ENCODE peak calls at places on chromosomes 12 and 14, in four cellular contexts. G, R, A and I are unnamed samples.

GRCh38 chr12:113172185-113172584 is 13.1 kb downstream of the DDX54 start:
- DNase-seq in R (no peak), G (no peak), A (no peak), I (no peak)

GRCh38 chr12:20280515-20280914 is 87.8 kb upstream of the PDE3A start:
- DNase-seq in G (no peak), A (no peak), R (no peak), I (no peak)

GRCh38 chr12:86727151-86727550 is 471.0 kb upstream of the MGAT4C start:
- DNase-seq in R (no peak), A (no peak), G (peak; percentile 47), I (no peak)

GRCh38 chr14:96965885-96966595 is 168.9 kb downstream of the VRK1 start:
- DNase-seq in R (no peak), G (no peak), A (no peak), I (no peak)

GRCh38 chr12:31220633-31221565 is 105.1 kb downstream of the SINHCAF start:
- DNase-seq in A (no peak), G (peak; percentile 25), R (no peak), I (no peak)

GRCh38 chr14:52402812-52403526 is 88.9 kb downstream of the PTGER2 start:
- DNase-seq in G (no peak), A (no peak), R (no peak), I (peak; percentile 21)

GRCh38 chr12:94377599-94377998 is 82.1 kb downstream of the CEP83 start:
- DNase-seq in G (no peak), R (no peak), A (no peak), I (no peak)

GRCh38 chr12:51329742-51330141 is 5.8 kb upstream of the BIN2 start:
- DNase-seq in G (no peak), A (no peak), R (no peak), I (no peak)

GRCh38 chr12:57813971-57814771 is 4.4 kb downstream of the AVIL start:
- DNase-seq in G (no peak), A (no peak), R (peak; percentile 67), I (no peak)

GRCh38 chr12:64691793-64692583 is 67.2 kb downstream of the GNS start:
- DNase-seq in R (no peak), A (no peak), G (no peak), I (no peak)

GRCh38 chr12:88600272-88600671 is 20.0 kb upstream of the KITLG start:
- DNase-seq in A (no peak), R (no peak), G (peak; percentile 14), I (no peak)

GRCh38 chr12:98701166-98701565 is 56.1 kb downstream of the APAF1 start:
- DNase-seq in A (no peak), R (no peak), G (no peak), I (no peak)

GRCh38 chr14:24879661-24880381 is 170.1 kb downstream of the STXBP6 start:
- DNase-seq in G (no peak), A (no peak), R (no peak), I (no peak)

GRCh38 chr14:99751539-99752485 is 41.4 kb upstream of the EML1 start:
- DNase-seq in G (no peak), R (no peak), A (no peak), I (no peak)

GRCh38 chr12:3901116-3901515 is 27.9 kb upstream of the PARP11 start:
- DNase-seq in A (no peak), R (no peak), G (no peak), I (no peak)

GRCh38 chr12:121090576-121091125 is 42.0 kb upstream of the P2RX7 start:
- DNase-seq in R (no peak), A (no peak), G (no peak), I (no peak)

GRCh38 chr12:77724367-77724957 is 106.2 kb upstream of the NAV3 start:
- DNase-seq in A (no peak), G (peak; percentile 50), R (peak; percentile 22), I (no peak)

GRCh38 chr12:132284618-132285310 is 44.6 kb downstream of the GALNT9 start:
- DNase-seq in R (no peak), A (no peak), G (peak; percentile 62), I (no peak)

GRCh38 chr14:85357120-85357519 is 172.8 kb upstream of the FLRT2 start:
- DNase-seq in A (no peak), G (no peak), R (no peak), I (no peak)

GRCh38 chr12:76308866-76309265 is 39.3 kb downstream of the BBS10 start:
- DNase-seq in A (no peak), G (no peak), R (no peak), I (no peak)

GRCh38 chr12:120234643-120235368 is 30.7 kb downstream of the PXN start:
- DNase-seq in G (peak; percentile 96), R (peak; percentile 85), A (peak; percentile 72), I (no peak)

GRCh38 chr14:38839743-38840375 is 263.2 kb downstream of the SEC23A start:
- DNase-seq in R (no peak), A (no peak), G (peak; percentile 2), I (no peak)

GRCh38 chr14:63857467-63858030 is 4.7 kb downstream of the SYNE2 start:
- DNase-seq in A (no peak), R (no peak), G (no peak), I (no peak)

GRCh38 chr12:66916189-66916588 is 237.3 kb upstream of the GRIP1 start:
- DNase-seq in G (no peak), A (no peak), R (no peak), I (no peak)

GRCh38 chr14:41986726-41987125 is 380.1 kb downstream of the LRFN5 start:
- DNase-seq in G (no peak), A (no peak), R (no peak), I (no peak)

GRCh38 chr12:10557766-10558165 is 52.1 kb downstream of the EIF2S3B start:
- DNase-seq in A (no peak), G (no peak), R (no peak), I (peak; percentile 63)

GRCh38 chr14:68375371-68375770 is 417.5 kb downstream of the ZFP36L1 start:
- DNase-seq in R (no peak), A (no peak), G (no peak), I (no peak)
- H3K27ac ChIP-seq in R (no peak overlapping the region), A (no peak overlapping the region), G (no peak overlapping the region), I (no peak overlapping the region)

GRCh38 chr12:83158613-83159207 is 472.0 kb downstream of the TMTC2 start:
- DNase-seq in R (no peak), G (no peak), A (no peak), I (no peak)

GRCh38 chr12:83156800-83157199 is 470.1 kb downstream of the TMTC2 start:
- DNase-seq in R (no peak), G (no peak), A (no peak), I (no peak)

GRCh38 chr12:83157604-83158003 is 470.9 kb downstream of the TMTC2 start:
- DNase-seq in R (no peak), G (no peak), A (no peak), I (no peak)

GRCh38 chr12:83161451-83161850 is 474.7 kb downstream of the TMTC2 start:
- DNase-seq in A (no peak), R (no peak), G (no peak), I (no peak)
- TF ChIP-seq CHD4 in A (no peak), R (no peak), G (no peak), I (no peak)

GRCh38 chr12:111359914-111360276 is 9.0 kb downstream of the PHETA1 start:
- DNase-seq in G (no peak), A (no peak), R (no peak), I (no peak)
- H3K27ac ChIP-seq in G (no peak overlapping the region), A (no peak overlapping the region), R (no peak overlapping the region), I (no peak overlapping the region)

DNA sequence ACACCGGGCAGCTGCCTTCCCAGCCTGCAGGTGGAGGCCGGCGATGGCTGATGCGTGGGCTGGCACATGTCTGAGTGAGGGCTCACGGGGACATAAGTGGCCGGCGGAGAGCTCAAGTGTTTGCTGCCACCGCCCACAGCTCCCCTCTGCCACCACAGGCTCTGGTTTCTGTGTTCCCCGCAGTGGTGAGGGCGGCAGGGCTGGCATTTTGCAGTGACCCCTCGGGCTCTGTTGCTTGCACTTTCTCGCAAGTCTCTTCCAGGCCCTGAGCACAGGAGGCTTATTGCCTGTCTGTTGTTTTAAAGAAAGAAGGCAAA is 271.0 kb upstream of the RTL1 start:
- DNase-seq in A (no peak), R (no peak), G (no peak), I (no peak)
- TF ChIP-seq CHD4 in A (no peak), R (no peak), G (no peak), I (no peak)

GRCh38 chr14:20295067-20295466 is 10.7 kb downstream of the TTC5 start:
- DNase-seq in R (no peak), A (no peak), G (no peak), I (peak; percentile 60)
- H3K27ac ChIP-seq in R (no peak overlapping the region), A (no peak overlapping the region), G (no peak overlapping the region), I (no peak overlapping the region)

GRCh38 chr12:53365245-53365904 is 14.6 kb upstream of the SP1 start:
- DNase-seq in A (peak; percentile 45), G (no peak), R (no peak), I (no peak)
- TF ChIP-seq CHD4 in A (peak; percentile 7), G (no peak), R (no peak), I (no peak)